ENCODE peak calls at places on chromosome 9, in five cellular contexts. H, N, O, R and B are unnamed samples.

GRCh38 chr9:33263131-33263935 is 1.2 kb downstream of the BAG1 start:
- DNase-seq in H (no peak), N (peak), O (peak), R (peak), B (peak)

GRCh38 chr9:136808781-136809158 is 1.0 kb downstream of the RABL6 start:
- DNase-seq in H (no peak), N (peak), O (no peak), R (peak), B (peak)

GRCh38 chr9:97557606-97558095 is 56.2 kb downstream of the TMOD1 start:
- DNase-seq in H (no peak), N (no peak), O (no peak), R (no peak), B (no peak)

GRCh38 chr9:37035472-37036236 is 1.6 kb upstream of the PAX5 start:
- DNase-seq in H (no peak), N (no peak), O (peak), R (peak), B (peak)

GRCh38 chr9:129250786-129251185 is 72.7 kb upstream of the IER5L start:
- DNase-seq in H (no peak), N (peak), O (no peak), R (no peak), B (no peak)

GRCh38 chr9:76394896-76395244 is 644 bp upstream of the RFK start:
- DNase-seq in H (no peak), N (peak), O (peak), R (peak), B (peak)

GRCh38 chr9:98218562-98219363 is 26.3 kb upstream of the CORO2A start:
- DNase-seq in H (peak), N (no peak), O (no peak), R (no peak), B (no peak)

GRCh38 chr9:130872912-130873503 is 23.6 kb downstream of the QRFP start:
- DNase-seq in H (no peak), N (no peak), O (no peak), R (no peak), B (no peak)

GRCh38 chr9:119556129-119556875 is 187.1 kb upstream of the BRINP1 start:
- DNase-seq in H (peak), N (peak), O (peak), R (peak), B (peak)

GRCh38 chr9:110099236-110099741 is 108.7 kb downstream of the C9orf152 start:
- DNase-seq in H (no peak), N (peak), O (no peak), R (no peak), B (peak)

GRCh38 chr9:89873801-89874200 is 269.0 kb downstream of the GADD45G start:
- DNase-seq in H (no peak), N (no peak), O (no peak), R (no peak), B (no peak)

GRCh38 chr9:136379003-136379287 is 5.5 kb upstream of the CARD9 start:
- DNase-seq in H (no peak), N (no peak), O (no peak), R (no peak), B (no peak)

GRCh38 chr9:109912726-109913460 is 132.9 kb downstream of the PALM2AKAP2 start:
- DNase-seq in H (no peak), N (peak), O (no peak), R (no peak), B (no peak)

GRCh38 chr9:100294341-100294740 is 58.4 kb downstream of the TEX10 start:
- DNase-seq in H (no peak), N (peak), O (no peak), R (no peak), B (no peak)

GRCh38 chr9:87080512-87081225 is 133.4 kb upstream of the GAS1 start:
- DNase-seq in H (no peak), N (no peak), O (no peak), R (no peak), B (no peak)

GRCh38 chr9:95447660-95448420 is 68.9 kb downstream of the PTCH1 start:
- DNase-seq in H (peak), N (no peak), O (peak), R (no peak), B (no peak)

GRCh38 chr9:69455311-69455710 is 130.3 kb downstream of the ENTREP1 start:
- DNase-seq in H (no peak), N (no peak), O (no peak), R (no peak), B (no peak)

GRCh38 chr9:69485466-69485865 is 160.5 kb downstream of the ENTREP1 start:
- DNase-seq in H (no peak), N (no peak), O (no peak), R (no peak), B (no peak)

GRCh38 chr9:738209-738915 is 103.1 kb upstream of the DMRT1 start:
- DNase-seq in H (no peak), N (peak), O (no peak), R (no peak), B (peak)

GRCh38 chr9:132244582-132245455 is 83.0 kb downstream of the NTNG2 start:
- DNase-seq in H (no peak), N (no peak), O (no peak), R (peak), B (peak)

GRCh38 chr9:37514999-37515398 is 29.3 kb downstream of the POLR1E start:
- DNase-seq in H (no peak), N (no peak), O (no peak), R (no peak), B (no peak)

GRCh38 chr9:80285325-80285724 is 713.6 kb downstream of the TLE4 start:
- DNase-seq in H (no peak), N (no peak), O (no peak), R (peak), B (no peak)

GRCh38 chr9:124342946-124343485 is 72.2 kb downstream of the PSMB7 start:
- DNase-seq in H (no peak), N (peak), O (no peak), R (no peak), B (peak)

GRCh38 chr9:81455417-81455816 is 233.9 kb downstream of the TLE1 start:
- DNase-seq in H (no peak), N (no peak), O (no peak), R (no peak), B (no peak)

GRCh38 chr9:137294684-137295312 is 7.3 kb downstream of the NRARP start:
- DNase-seq in H (no peak), N (peak), O (no peak), R (no peak), B (peak)

GRCh38 chr9:98211260-98211659 is 18.8 kb upstream of the CORO2A start:
- DNase-seq in H (no peak), N (no peak), O (no peak), R (no peak), B (peak)

GRCh38 chr9:98644011-98644410 is 64.7 kb downstream of the GABBR2 start:
- DNase-seq in H (no peak), N (no peak), O (no peak), R (no peak), B (no peak)

GRCh38 chr9:4299006-4299795 is 667 bp downstream of the GLIS3 start:
- DNase-seq in H (no peak), N (peak), O (peak), R (peak), B (peak)